ENCODE peak calls at places on chromosomes 1 and 21, in four cellular contexts. K is GF-D8, A is NCI-H1694 treated with DMSO at 0.1 percent for 48 hours, V is AG08396. Z is an unnamed sample.

GRCh38 chr1:65425697-65426096 is 5.2 kb downstream of the LEPR start:
- DNase-seq in K (no peak), A (no peak), V (peak), Z (no peak)

GRCh38 chr1:226579781-226580323 is 31.3 kb downstream of the STUM start:
- DNase-seq in K (no peak), A (no peak), V (no peak), Z (no peak)

GRCh38 chr1:204763773-204764427 is 78.4 kb upstream of the LRRN2 start:
- DNase-seq in K (no peak), A (peak), V (peak), Z (peak)

GRCh38 chr1:163174524-163175437 is 27.9 kb downstream of the RGS5 start:
- DNase-seq in K (no peak), A (peak), V (peak), Z (peak)

GRCh38 chr1:107992341-107992740 is 27.4 kb upstream of the VAV3 start:
- DNase-seq in K (no peak), A (no peak), V (no peak), Z (no peak)

GRCh38 chr1:172398193-172398592 is 22.3 kb upstream of the C1orf105 start:
- DNase-seq in K (no peak), A (no peak), V (no peak), Z (no peak)

GRCh38 chr1:119007343-119007671 is 19.2 kb upstream of the TBX15 start:
- DNase-seq in K (no peak), A (no peak), V (no peak), Z (no peak)

GRCh38 chr1:47786301-47786700 is 210.9 kb downstream of the TRABD2B start:
- DNase-seq in K (no peak), A (no peak), V (no peak), Z (no peak)

GRCh38 chr21:17607684-17608083 is 5.0 kb downstream of the BTG3 start:
- DNase-seq in K (no peak), A (no peak), V (no peak), Z (no peak)

GRCh38 chr1:63148825-63149645 is 173.3 kb upstream of the FOXD3 start:
- DNase-seq in K (no peak), A (peak), V (peak), Z (peak)

GRCh38 chr1:88079036-88079435 is 605.0 kb upstream of the PKN2 start:
- DNase-seq in K (no peak), A (peak), V (no peak), Z (no peak)

GRCh38 chr1:3795453-3796214 is 664 bp downstream of the LRRC47 start:
- DNase-seq in K (no peak), A (no peak), V (no peak), Z (no peak)

GRCh38 chr1:182484531-182485257 is 34.7 kb downstream of the RGSL1 start:
- DNase-seq in K (peak), A (no peak), V (no peak), Z (peak)

GRCh38 chr1:200173097-200173629 is 145.7 kb downstream of the NR5A2 start:
- DNase-seq in K (no peak), A (peak), V (no peak), Z (no peak)

GRCh38 chr1:181659348-181659957 is 176.1 kb downstream of the CACNA1E start:
- DNase-seq in K (no peak), A (no peak), V (no peak), Z (no peak)

Z was measured in MM.1S.